ENCODE peak calls at places on chromosome 4, in seven cellular contexts. One of them, this sample, is unnamed.
A peak's percentile ranks its signal among the peaks of the same experiment; 100 is the strongest.

GRCh38 chr4:148044889-148045352 is 313.0 kb downstream of the ARHGAP10 start:
- DNase-seq in GM20000: peak; percentile 45
- DNase-seq in T-helper 2 cell: no peak
- DNase-seq in fibroblast of mammary gland: no peak
- DNase-seq in A172: no peak
- DNase-seq in DMS153: no peak
- DNase-seq in stimulated activated CD8-positive, alpha-beta memory T cell treated with anti-CD3 and anti-CD28 coated beads, Interleukin-4, amount 100 ng/mL, for 4 hours: no peak
- DNase-seq in this sample: no peak

GRCh38 chr4:91127891-91128290 is 1000.7 kb downstream of the CCSER1 start:
- DNase-seq in fibroblast of mammary gland: no peak
- DNase-seq in GM20000: no peak
- DNase-seq in DMS153: no peak
- DNase-seq in stimulated activated CD8-positive, alpha-beta memory T cell treated with anti-CD3 and anti-CD28 coated beads, Interleukin-4, amount 100 ng/mL, for 4 hours: no peak
- DNase-seq in T-helper 2 cell: no peak
- DNase-seq in A172: no peak
- DNase-seq in this sample: no peak

GRCh38 chr4:146661368-146661767 is 22.7 kb downstream of the POU4F2 start:
- DNase-seq in DMS153: no peak
- DNase-seq in GM20000: no peak
- DNase-seq in fibroblast of mammary gland: no peak
- DNase-seq in T-helper 2 cell: no peak
- DNase-seq in stimulated activated CD8-positive, alpha-beta memory T cell treated with anti-CD3 and anti-CD28 coated beads, Interleukin-4, amount 100 ng/mL, for 4 hours: no peak
- DNase-seq in A172: no peak
- DNase-seq in this sample: no peak

GRCh38 chr4:76680934-76681333 is 217.0 kb downstream of the SOWAHB start:
- DNase-seq in T-helper 2 cell: no peak
- DNase-seq in A172: no peak
- DNase-seq in stimulated activated CD8-positive, alpha-beta memory T cell treated with anti-CD3 and anti-CD28 coated beads, Interleukin-4, amount 100 ng/mL, for 4 hours: no peak
- DNase-seq in DMS153: no peak
- DNase-seq in GM20000: no peak
- DNase-seq in fibroblast of mammary gland: no peak
- DNase-seq in this sample: no peak

GRCh38 chr4:162675661-162676060 is 491.0 kb downstream of the NAF1 start:
- DNase-seq in T-helper 2 cell: no peak
- DNase-seq in stimulated activated CD8-positive, alpha-beta memory T cell treated with anti-CD3 and anti-CD28 coated beads, Interleukin-4, amount 100 ng/mL, for 4 hours: no peak
- DNase-seq in DMS153: no peak
- DNase-seq in A172: no peak
- DNase-seq in fibroblast of mammary gland: no peak
- DNase-seq in GM20000: no peak
- DNase-seq in this sample: no peak

GRCh38 chr4:17762705-17763104 is 18.7 kb downstream of the FAM184B start:
- DNase-seq in stimulated activated CD8-positive, alpha-beta memory T cell treated with anti-CD3 and anti-CD28 coated beads, Interleukin-4, amount 100 ng/mL, for 4 hours: no peak
- DNase-seq in fibroblast of mammary gland: peak; percentile 74
- DNase-seq in A172: no peak
- DNase-seq in T-helper 2 cell: no peak
- DNase-seq in GM20000: no peak
- DNase-seq in DMS153: no peak
- DNase-seq in this sample: no peak

GRCh38 chr4:16110199-16110598 is 26.4 kb upstream of the PROM1 start:
- DNase-seq in fibroblast of mammary gland: no peak
- DNase-seq in T-helper 2 cell: no peak
- DNase-seq in stimulated activated CD8-positive, alpha-beta memory T cell treated with anti-CD3 and anti-CD28 coated beads, Interleukin-4, amount 100 ng/mL, for 4 hours: no peak
- DNase-seq in A172: no peak
- DNase-seq in DMS153: no peak
- DNase-seq in GM20000: no peak
- DNase-seq in this sample: no peak

GRCh38 chr4:109998867-109999303 is 86.2 kb downstream of the EGF start:
- DNase-seq in fibroblast of mammary gland: peak; percentile 71
- DNase-seq in GM20000: peak; percentile 39
- DNase-seq in A172: peak; percentile 49
- DNase-seq in stimulated activated CD8-positive, alpha-beta memory T cell treated with anti-CD3 and anti-CD28 coated beads, Interleukin-4, amount 100 ng/mL, for 4 hours: no peak
- DNase-seq in DMS153: peak; percentile 13
- DNase-seq in T-helper 2 cell: peak; percentile 39
- DNase-seq in this sample: peak; percentile 40

GRCh38 chr4:185137233-185137925 is 5.7 kb upstream of the SLC25A4 start:
- DNase-seq in DMS153: no peak
- DNase-seq in stimulated activated CD8-positive, alpha-beta memory T cell treated with anti-CD3 and anti-CD28 coated beads, Interleukin-4, amount 100 ng/mL, for 4 hours: no peak
- DNase-seq in GM20000: no peak
- DNase-seq in A172: no peak
- DNase-seq in fibroblast of mammary gland: no peak
- DNase-seq in T-helper 2 cell: no peak
- DNase-seq in this sample: no peak

GRCh38 chr4:106818764-106819163 is 217.3 kb downstream of the DKK2 start:
- DNase-seq in GM20000: no peak
- DNase-seq in DMS153: no peak
- DNase-seq in stimulated activated CD8-positive, alpha-beta memory T cell treated with anti-CD3 and anti-CD28 coated beads, Interleukin-4, amount 100 ng/mL, for 4 hours: no peak
- DNase-seq in fibroblast of mammary gland: peak; percentile 2
- DNase-seq in T-helper 2 cell: no peak
- DNase-seq in A172: no peak
- DNase-seq in this sample: no peak

GRCh38 chr4:1285790-1286553 is 3.7 kb upstream of the MAEA start:
- DNase-seq in GM20000: peak; percentile 29
- DNase-seq in fibroblast of mammary gland: peak; percentile 40
- DNase-seq in stimulated activated CD8-positive, alpha-beta memory T cell treated with anti-CD3 and anti-CD28 coated beads, Interleukin-4, amount 100 ng/mL, for 4 hours: no peak
- DNase-seq in DMS153: no peak
- DNase-seq in T-helper 2 cell: no peak
- DNase-seq in A172: no peak
- DNase-seq in this sample: peak; percentile 62

GRCh38 chr4:153781717-153782416 is 7.0 kb downstream of the SFRP2 start:
- DNase-seq in stimulated activated CD8-positive, alpha-beta memory T cell treated with anti-CD3 and anti-CD28 coated beads, Interleukin-4, amount 100 ng/mL, for 4 hours: no peak
- DNase-seq in fibroblast of mammary gland: peak; percentile 94
- DNase-seq in GM20000: no peak
- DNase-seq in A172: no peak
- DNase-seq in DMS153: no peak
- DNase-seq in T-helper 2 cell: no peak
- DNase-seq in this sample: peak; percentile 43

GRCh38 chr4:140094701-140095420 is 59.1 kb downstream of the MAML3 start:
- DNase-seq in GM20000: no peak
- DNase-seq in A172: no peak
- DNase-seq in fibroblast of mammary gland: no peak
- DNase-seq in DMS153: no peak
- DNase-seq in T-helper 2 cell: peak; percentile 9
- DNase-seq in stimulated activated CD8-positive, alpha-beta memory T cell treated with anti-CD3 and anti-CD28 coated beads, Interleukin-4, amount 100 ng/mL, for 4 hours: peak; percentile 30
- DNase-seq in this sample: peak; percentile 60

GRCh38 chr4:68591204-68591603 is 15.1 kb upstream of the UGT2B17 start:
- DNase-seq in A172: no peak
- DNase-seq in GM20000: no peak
- DNase-seq in stimulated activated CD8-positive, alpha-beta memory T cell treated with anti-CD3 and anti-CD28 coated beads, Interleukin-4, amount 100 ng/mL, for 4 hours: no peak
- DNase-seq in fibroblast of mammary gland: no peak
- DNase-seq in T-helper 2 cell: no peak
- DNase-seq in DMS153: no peak
- DNase-seq in this sample: no peak

GRCh38 chr4:5827108-5828004 is 65.5 kb downstream of the CRMP1 start:
- DNase-seq in T-helper 2 cell: no peak
- DNase-seq in A172: no peak
- DNase-seq in GM20000: no peak
- DNase-seq in stimulated activated CD8-positive, alpha-beta memory T cell treated with anti-CD3 and anti-CD28 coated beads, Interleukin-4, amount 100 ng/mL, for 4 hours: no peak
- DNase-seq in DMS153: no peak
- DNase-seq in fibroblast of mammary gland: peak; percentile 70
- DNase-seq in this sample: no peak

GRCh38 chr4:164154416-164154815 is 599.5 kb upstream of the SMIM31 start:
- DNase-seq in fibroblast of mammary gland: no peak
- DNase-seq in DMS153: no peak
- DNase-seq in GM20000: no peak
- DNase-seq in stimulated activated CD8-positive, alpha-beta memory T cell treated with anti-CD3 and anti-CD28 coated beads, Interleukin-4, amount 100 ng/mL, for 4 hours: no peak
- DNase-seq in T-helper 2 cell: no peak
- DNase-seq in A172: no peak
- DNase-seq in this sample: no peak

GRCh38 chr4:173171098-173171497 is 2.5 kb downstream of the GALNT7 start:
- DNase-seq in stimulated activated CD8-positive, alpha-beta memory T cell treated with anti-CD3 and anti-CD28 coated beads, Interleukin-4, amount 100 ng/mL, for 4 hours: no peak
- DNase-seq in GM20000: no peak
- DNase-seq in T-helper 2 cell: no peak
- DNase-seq in DMS153: peak; percentile 28
- DNase-seq in fibroblast of mammary gland: peak; percentile 53
- DNase-seq in A172: peak; percentile 46
- DNase-seq in this sample: peak; percentile 56

GRCh38 chr4:10077492-10078335 is 38.9 kb downstream of the WDR1 start:
- DNase-seq in stimulated activated CD8-positive, alpha-beta memory T cell treated with anti-CD3 and anti-CD28 coated beads, Interleukin-4, amount 100 ng/mL, for 4 hours: no peak
- DNase-seq in A172: peak; percentile 60
- DNase-seq in DMS153: no peak
- DNase-seq in T-helper 2 cell: no peak
- DNase-seq in fibroblast of mammary gland: no peak
- DNase-seq in GM20000: no peak
- DNase-seq in this sample: peak; percentile 28

GRCh38 chr4:86965019-86965976 is 30.5 kb downstream of the AFF1 start:
- DNase-seq in GM20000: no peak
- DNase-seq in DMS153: no peak
- DNase-seq in fibroblast of mammary gland: no peak
- DNase-seq in A172: no peak
- DNase-seq in T-helper 2 cell: no peak
- DNase-seq in stimulated activated CD8-positive, alpha-beta memory T cell treated with anti-CD3 and anti-CD28 coated beads, Interleukin-4, amount 100 ng/mL, for 4 hours: no peak
- DNase-seq in this sample: peak; percentile 46

GRCh38 chr4:72567821-72568620 is 1.0 kb downstream of the ADAMTS3 start:
- DNase-seq in stimulated activated CD8-positive, alpha-beta memory T cell treated with anti-CD3 and anti-CD28 coated beads, Interleukin-4, amount 100 ng/mL, for 4 hours: no peak
- DNase-seq in fibroblast of mammary gland: peak; percentile 83
- DNase-seq in A172: peak; percentile 35
- DNase-seq in DMS153: no peak
- DNase-seq in T-helper 2 cell: no peak
- DNase-seq in GM20000: peak; percentile 26
- DNase-seq in this sample: peak; percentile 80

GRCh38 chr4:30714408-30715031 is 5.6 kb upstream of the PCDH7 start:
- DNase-seq in GM20000: peak; percentile 26
- DNase-seq in T-helper 2 cell: no peak
- DNase-seq in stimulated activated CD8-positive, alpha-beta memory T cell treated with anti-CD3 and anti-CD28 coated beads, Interleukin-4, amount 100 ng/mL, for 4 hours: no peak
- DNase-seq in DMS153: no peak
- DNase-seq in fibroblast of mammary gland: peak; percentile 55
- DNase-seq in A172: peak; percentile 71
- DNase-seq in this sample: peak; percentile 58

GRCh38 chr4:99395595-99396364 is 39.4 kb downstream of the ADH7 start:
- DNase-seq in DMS153: no peak
- DNase-seq in stimulated activated CD8-positive, alpha-beta memory T cell treated with anti-CD3 and anti-CD28 coated beads, Interleukin-4, amount 100 ng/mL, for 4 hours: no peak
- DNase-seq in T-helper 2 cell: no peak
- DNase-seq in fibroblast of mammary gland: peak; percentile 67
- DNase-seq in GM20000: no peak
- DNase-seq in A172: peak; percentile 4
- DNase-seq in this sample: no peak

GRCh38 chr4:48090621-48091020 is 43.4 kb downstream of the TXK start:
- DNase-seq in A172: no peak
- DNase-seq in fibroblast of mammary gland: no peak
- DNase-seq in GM20000: no peak
- DNase-seq in stimulated activated CD8-positive, alpha-beta memory T cell treated with anti-CD3 and anti-CD28 coated beads, Interleukin-4, amount 100 ng/mL, for 4 hours: no peak
- DNase-seq in DMS153: peak; percentile 6
- DNase-seq in T-helper 2 cell: no peak
- DNase-seq in this sample: no peak

GRCh38 chr4:90540536-90540935 is 413.3 kb downstream of the CCSER1 start:
- DNase-seq in fibroblast of mammary gland: no peak
- DNase-seq in DMS153: no peak
- DNase-seq in stimulated activated CD8-positive, alpha-beta memory T cell treated with anti-CD3 and anti-CD28 coated beads, Interleukin-4, amount 100 ng/mL, for 4 hours: no peak
- DNase-seq in A172: no peak
- DNase-seq in GM20000: no peak
- DNase-seq in T-helper 2 cell: no peak
- DNase-seq in this sample: no peak

GRCh38 chr4:186900232-186900900 is 176.7 kb upstream of the FAT1 start:
- DNase-seq in fibroblast of mammary gland: peak; percentile 79
- DNase-seq in stimulated activated CD8-positive, alpha-beta memory T cell treated with anti-CD3 and anti-CD28 coated beads, Interleukin-4, amount 100 ng/mL, for 4 hours: no peak
- DNase-seq in A172: peak; percentile 77
- DNase-seq in DMS153: no peak
- DNase-seq in GM20000: no peak
- DNase-seq in T-helper 2 cell: no peak
- DNase-seq in this sample: no peak

GRCh38 chr4:26356067-26356466 is 35.3 kb downstream of the RBPJ start:
- DNase-seq in GM20000: no peak
- DNase-seq in fibroblast of mammary gland: peak; percentile 32
- DNase-seq in T-helper 2 cell: no peak
- DNase-seq in DMS153: no peak
- DNase-seq in A172: no peak
- DNase-seq in stimulated activated CD8-positive, alpha-beta memory T cell treated with anti-CD3 and anti-CD28 coated beads, Interleukin-4, amount 100 ng/mL, for 4 hours: no peak
- DNase-seq in this sample: no peak

GRCh38 chr4:69408451-69408850 is 87.3 kb downstream of the UGT2B4 start:
- DNase-seq in stimulated activated CD8-positive, alpha-beta memory T cell treated with anti-CD3 and anti-CD28 coated beads, Interleukin-4, amount 100 ng/mL, for 4 hours: no peak
- DNase-seq in T-helper 2 cell: no peak
- DNase-seq in GM20000: no peak
- DNase-seq in fibroblast of mammary gland: no peak
- DNase-seq in A172: no peak
- DNase-seq in DMS153: no peak
- DNase-seq in this sample: no peak

GRCh38 chr4:189143255-189143654 is 797.4 kb upstream of the FRG1 start:
- DNase-seq in GM20000: no peak
- DNase-seq in DMS153: peak; percentile 87
- DNase-seq in A172: peak; percentile 94
- DNase-seq in stimulated activated CD8-positive, alpha-beta memory T cell treated with anti-CD3 and anti-CD28 coated beads, Interleukin-4, amount 100 ng/mL, for 4 hours: no peak
- DNase-seq in T-helper 2 cell: no peak
- DNase-seq in fibroblast of mammary gland: no peak
- DNase-seq in this sample: no peak

GRCh38 chr4:40180356-40180755 is 16.5 kb upstream of the RHOH start:
- DNase-seq in DMS153: no peak
- DNase-seq in T-helper 2 cell: no peak
- DNase-seq in GM20000: no peak
- DNase-seq in fibroblast of mammary gland: peak; percentile 97
- DNase-seq in stimulated activated CD8-positive, alpha-beta memory T cell treated with anti-CD3 and anti-CD28 coated beads, Interleukin-4, amount 100 ng/mL, for 4 hours: no peak
- DNase-seq in A172: peak; percentile 83
- DNase-seq in this sample: no peak

GRCh38 chr4:177235026-177235425 is 74.6 kb upstream of the NEIL3 start:
- DNase-seq in DMS153: no peak
- DNase-seq in stimulated activated CD8-positive, alpha-beta memory T cell treated with anti-CD3 and anti-CD28 coated beads, Interleukin-4, amount 100 ng/mL, for 4 hours: no peak
- DNase-seq in T-helper 2 cell: no peak
- DNase-seq in fibroblast of mammary gland: peak; percentile 77
- DNase-seq in GM20000: no peak
- DNase-seq in A172: no peak
- DNase-seq in this sample: no peak

GRCh38 chr4:147136783-147137182 is 191.1 kb upstream of the TTC29 start:
- DNase-seq in fibroblast of mammary gland: no peak
- DNase-seq in DMS153: no peak
- DNase-seq in GM20000: no peak
- DNase-seq in stimulated activated CD8-positive, alpha-beta memory T cell treated with anti-CD3 and anti-CD28 coated beads, Interleukin-4, amount 100 ng/mL, for 4 hours: no peak
- DNase-seq in T-helper 2 cell: no peak
- DNase-seq in A172: no peak
- DNase-seq in this sample: no peak

GRCh38 chr4:10733486-10733885 is 48.9 kb upstream of the CLNK start:
- DNase-seq in T-helper 2 cell: no peak
- DNase-seq in DMS153: no peak
- DNase-seq in A172: no peak
- DNase-seq in GM20000: no peak
- DNase-seq in fibroblast of mammary gland: no peak
- DNase-seq in stimulated activated CD8-positive, alpha-beta memory T cell treated with anti-CD3 and anti-CD28 coated beads, Interleukin-4, amount 100 ng/mL, for 4 hours: no peak
- DNase-seq in this sample: no peak

GRCh38 chr4:2931765-2932560 is 31.2 kb downstream of the NOP14 start:
- DNase-seq in T-helper 2 cell: peak; percentile 64
- DNase-seq in DMS153: no peak
- DNase-seq in GM20000: peak; percentile 83
- DNase-seq in stimulated activated CD8-positive, alpha-beta memory T cell treated with anti-CD3 and anti-CD28 coated beads, Interleukin-4, amount 100 ng/mL, for 4 hours: no peak
- DNase-seq in fibroblast of mammary gland: no peak
- DNase-seq in A172: no peak
- DNase-seq in this sample: peak; percentile 80

GRCh38 chr4:147368948-147369347 is 111.9 kb upstream of the EDNRA start:
- DNase-seq in T-helper 2 cell: no peak
- DNase-seq in fibroblast of mammary gland: no peak
- DNase-seq in A172: no peak
- DNase-seq in stimulated activated CD8-positive, alpha-beta memory T cell treated with anti-CD3 and anti-CD28 coated beads, Interleukin-4, amount 100 ng/mL, for 4 hours: no peak
- DNase-seq in GM20000: no peak
- DNase-seq in DMS153: no peak
- DNase-seq in this sample: no peak

GRCh38 chr4:124537971-124538370 is 174.6 kb downstream of the ANKRD50 start:
- DNase-seq in stimulated activated CD8-positive, alpha-beta memory T cell treated with anti-CD3 and anti-CD28 coated beads, Interleukin-4, amount 100 ng/mL, for 4 hours: no peak
- DNase-seq in GM20000: no peak
- DNase-seq in DMS153: no peak
- DNase-seq in fibroblast of mammary gland: no peak
- DNase-seq in T-helper 2 cell: no peak
- DNase-seq in A172: no peak
- DNase-seq in this sample: no peak